ENCODE peak calls at places on chromosomes 2 and 18, in seven cellular contexts. G, C, J, M, S, E and I are unnamed samples.

GRCh38 chr2:42089340-42089925 is 41.6 kb downstream of the PKDCC start:
- DNase-seq in J (peak), C (no peak), S (peak), G (peak), E (peak), M (peak), I (peak)

GRCh38 chr2:33212151-33212550 is 264.3 kb upstream of the RASGRP3 start:
- DNase-seq in S (no peak), M (no peak), J (no peak), C (no peak), E (peak), G (no peak), I (no peak)

GRCh38 chr2:73283545-73284295 is 558 bp downstream of the FBXO41 start:
- DNase-seq in E (no peak), G (peak), C (no peak), M (no peak), J (no peak), S (peak), I (no peak)

GRCh38 chr2:70852824-70853223 is 17.2 kb upstream of the CD207 start:
- DNase-seq in J (no peak), G (no peak), S (no peak), M (no peak), E (no peak), C (no peak), I (no peak)

GRCh38 chr2:207802650-207803049 is 32.9 kb upstream of the FZD5 start:
- DNase-seq in S (no peak), E (peak), C (no peak), G (no peak), J (no peak), M (no peak), I (no peak)

GRCh38 chr2:173684896-173685485 is 280.2 kb downstream of the SP3 start:
- DNase-seq in M (no peak), S (no peak), G (no peak), J (no peak), C (no peak), E (no peak), I (no peak)

GRCh38 chr2:143241403-143242088 is 112.3 kb downstream of the ARHGAP15 start:
- DNase-seq in G (no peak), M (no peak), C (no peak), E (no peak), S (no peak), J (no peak), I (no peak)

GRCh38 chr2:46942143-46942526 is 26.5 kb upstream of the MCFD2 start:
- DNase-seq in G (no peak), E (no peak), C (no peak), J (no peak), S (peak), M (peak), I (peak)

GRCh38 chr2:146068051-146068450 is 1548.1 kb upstream of the ZEB2 start:
- DNase-seq in S (no peak), J (no peak), E (no peak), G (no peak), M (no peak), C (no peak), I (no peak)

GRCh38 chr2:200482194-200482593 is 27.7 kb downstream of the KCTD18 start:
- DNase-seq in E (peak), M (peak), S (no peak), C (no peak), G (no peak), J (no peak), I (no peak)

GRCh38 chr18:62347091-62347506 is 22.0 kb downstream of the TNFRSF11A start:
- DNase-seq in J (no peak), M (no peak), S (no peak), G (no peak), E (no peak), C (no peak), I (no peak)

GRCh38 chr2:109162999-109163398 is 34.0 kb downstream of the SH3RF3 start:
- DNase-seq in C (no peak), J (no peak), M (no peak), G (no peak), S (no peak), E (no peak), I (peak)

GRCh38 chr18:45775241-45775676 is 50.2 kb upstream of the SIGLEC15 start:
- DNase-seq in J (peak), E (no peak), G (peak), S (peak), M (peak), C (no peak), I (no peak)

GRCh38 chr2:143890799-143891198 is 629.1 kb downstream of the ZEB2 start:
- DNase-seq in J (no peak), M (no peak), C (no peak), G (no peak), S (no peak), E (no peak), I (peak)

GRCh38 chr2:9462872-9463697 is 11.3 kb upstream of the IAH1 start:
- DNase-seq in S (no peak), G (no peak), M (no peak), J (no peak), E (no peak), C (no peak), I (no peak)

GRCh38 chr2:18896106-18896505 is 306.7 kb upstream of the NT5C1B start:
- DNase-seq in S (no peak), G (no peak), J (no peak), C (no peak), E (no peak), M (no peak), I (no peak)

GRCh38 chr2:98518106-98518505 is 73.4 kb downstream of the INPP4A start:
- DNase-seq in G (no peak), C (no peak), J (no peak), S (peak), E (peak), M (peak), I (peak)

GRCh38 chr2:12176621-12177020 is 430.2 kb downstream of the LPIN1 start:
- DNase-seq in E (no peak), S (no peak), G (no peak), M (no peak), C (no peak), J (no peak), I (no peak)

DNA sequence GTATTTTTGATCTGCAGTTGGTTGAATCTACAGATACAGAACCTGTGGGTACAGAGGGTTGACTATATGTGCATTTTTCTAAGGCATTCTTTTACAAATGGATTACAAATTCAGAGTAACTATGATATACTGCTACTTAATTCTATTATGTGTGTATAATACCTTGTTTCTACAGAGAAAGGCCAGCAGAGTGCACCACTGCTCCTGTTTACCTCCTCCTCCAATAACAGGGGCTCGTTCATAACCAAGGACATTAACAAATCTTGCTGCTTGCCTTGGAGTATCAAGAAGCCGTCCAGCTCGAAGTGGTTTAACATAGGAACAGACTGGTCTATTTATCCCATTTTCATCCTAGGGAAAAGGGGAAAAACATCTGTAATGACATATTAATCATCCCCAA is 16.4 kb downstream of the CEP76 start:
- DNase-seq in M (peak), J (peak), S (no peak), E (peak), G (no peak), C (no peak), I (peak)
- TF ChIP-seq JUND in M (no peak), J (no peak), S (no peak), E (no peak), G (no peak), C (no peak), I (no peak)

DNA sequence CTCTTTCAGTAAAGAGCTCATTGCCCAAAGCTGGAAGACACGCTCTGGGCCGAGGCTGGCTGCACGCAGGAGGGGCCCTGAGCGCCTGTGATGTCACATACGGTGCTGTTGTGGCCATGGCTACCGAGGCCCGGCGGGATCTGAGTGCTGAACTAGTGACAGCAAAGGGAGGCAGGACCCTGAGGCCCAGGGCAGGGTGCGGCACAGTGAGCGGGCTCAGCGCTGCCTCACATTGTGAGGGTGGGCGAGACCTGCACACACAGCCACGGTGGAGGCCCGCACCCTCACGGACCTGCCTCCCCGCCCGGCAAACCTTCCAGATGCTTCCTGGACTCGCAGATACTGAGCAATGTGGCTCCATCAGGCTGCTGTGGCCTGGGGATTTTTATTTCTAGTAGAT is 133.9 kb upstream of the CTDP1 start:
- DNase-seq in G (no peak), C (no peak), S (no peak), M (no peak), J (no peak), E (no peak), I (no peak)
- TF ChIP-seq JUND in G (no peak), C (no peak), S (no peak), M (no peak), J (no peak), E (no peak), I (no peak)

GRCh38 chr18:49021433-49022129 is 70.8 kb upstream of the SMAD7 start:
- DNase-seq in C (peak), S (peak), E (peak), G (peak), J (peak), M (peak), I (peak)
- TF ChIP-seq JUND in C (no peak), S (no peak), E (peak), G (no peak), J (no peak), M (no peak), I (no peak)

GRCh38 chr2:237731663-237732062 is 66.9 kb upstream of the RBM44 start:
- DNase-seq in C (no peak), G (no peak), E (peak), J (peak), M (peak), S (no peak), I (peak)
- TF ChIP-seq JUND in C (no peak), G (no peak), E (no peak), J (peak), M (peak), S (no peak), I (no peak)

DNA sequence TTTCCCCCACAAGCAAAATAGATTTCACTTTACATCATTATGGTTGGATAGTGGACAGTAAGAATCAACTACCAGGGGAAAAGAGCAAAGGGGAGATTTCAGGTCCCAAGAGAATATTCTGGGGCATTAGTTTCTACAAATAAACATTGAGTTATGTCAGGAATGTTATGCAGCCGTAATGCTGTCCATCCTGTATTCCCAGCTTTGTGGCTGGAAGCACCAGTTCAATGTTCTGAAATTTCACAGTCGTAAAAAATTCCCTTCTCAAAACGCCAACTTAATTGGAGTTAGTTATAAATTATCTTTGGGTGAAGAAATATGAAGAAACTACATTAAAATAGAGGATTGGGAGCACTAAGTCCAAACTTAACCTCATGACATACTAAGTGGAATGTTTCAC is 141.5 kb upstream of the FIGN start:
- DNase-seq in G (no peak), M (no peak), E (no peak), J (no peak), S (no peak), C (no peak), I (peak)
- TF ChIP-seq JUND in G (no peak), M (no peak), E (no peak), J (no peak), S (no peak), C (no peak), I (no peak)

GRCh38 chr18:12593861-12594260 is 64.0 kb downstream of the SPIRE1 start:
- DNase-seq in J (no peak), G (no peak), C (no peak), S (no peak), E (no peak), M (no peak), I (no peak)
- TF ChIP-seq JUND in J (no peak), G (no peak), C (no peak), S (no peak), E (no peak), M (no peak), I (no peak)